ENCODE peak calls at places on chromosomes 12 and 14, in four cellular contexts. M, W, F and S are unnamed samples.

GRCh38 chr14:54901380-54902142 is 1.1 kb downstream of the GCH1 start:
- DNase-seq in M (no peak), W (no peak), F (no peak), S (no peak)

GRCh38 chr12:75863475-75863874 is 168.1 kb downstream of the PHLDA1 start:
- DNase-seq in M (no peak), W (peak; percentile 50), F (no peak), S (no peak)

GRCh38 chr12:51819851-51820720 is 28.4 kb downstream of the FIGNL2 start:
- DNase-seq in M (peak; percentile 36), W (no peak), F (peak; percentile 16), S (no peak)

GRCh38 chr14:25308244-25308643 is 258.3 kb upstream of the STXBP6 start:
- DNase-seq in M (no peak), W (peak; percentile 4), F (no peak), S (no peak)

GRCh38 chr12:4272014-4272975 is 1.3 kb upstream of the CCND2 start:
- DNase-seq in M (peak; percentile 83), W (peak; percentile 93), F (peak; percentile 77), S (peak; percentile 90)

GRCh38 chr14:55864890-55865655 is 253.1 kb upstream of the PELI2 start:
- DNase-seq in M (no peak), W (no peak), F (no peak), S (no peak)

GRCh38 chr14:106850913-106851825 is 1324.8 kb downstream of the TMEM121 start:
- DNase-seq in M (no peak), W (no peak), F (no peak), S (no peak)

GRCh38 chr12:95608252-95609033 is 57.2 kb upstream of the USP44 start:
- DNase-seq in M (peak; percentile 82), W (peak; percentile 34), F (peak; percentile 65), S (peak; percentile 74)

GRCh38 chr12:49565119-49565955 is 2.6 kb downstream of the MCRS1 start:
- DNase-seq in M (no peak), W (no peak), F (no peak), S (peak; percentile 35)

GRCh38 chr12:96487214-96487613 is 2.2 kb upstream of the CFAP54 start:
- DNase-seq in M (no peak), W (no peak), F (no peak), S (no peak)

GRCh38 chr14:92907316-92907911 is 15.5 kb upstream of the CHGA start:
- DNase-seq in M (no peak), W (no peak), F (no peak), S (no peak)
- H3K27me3 ChIP-seq in M (peaks cover 14% of the 10 kb centered on the region), W (no peaks in the 10 kb centered on the region), F (peaks cover 4% of the 10 kb centered on the region), S (peaks cover 22% of the 10 kb centered on the region)

DNA sequence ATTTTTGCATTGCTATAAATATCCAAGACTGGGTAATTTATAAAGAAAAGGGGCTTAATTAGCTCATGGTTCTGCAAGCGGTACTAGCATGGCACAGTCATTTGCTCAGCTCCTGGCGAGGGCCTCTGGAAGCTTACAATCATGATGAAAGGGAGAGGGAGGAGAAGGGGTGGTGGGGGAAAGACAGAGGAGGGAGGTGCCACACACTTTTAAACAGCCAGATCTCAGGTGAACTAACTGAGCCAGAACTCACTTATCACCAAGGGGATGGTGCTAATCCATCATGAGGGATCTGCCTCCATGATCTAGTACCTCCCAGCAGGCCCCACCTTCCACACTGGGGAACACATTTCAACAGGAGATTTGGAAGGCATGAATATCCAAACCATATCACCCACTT is 476.3 kb downstream of the PCNX1 start:
- DNase-seq in M (no peak), W (no peak), F (no peak), S (no peak)
- H3K27ac ChIP-seq in M (no peak overlapping the region), W (no peak overlapping the region), F (no peak overlapping the region), S (no peak overlapping the region)

GRCh38 chr12:8026282-8026637 is 6.3 kb upstream of the FOXJ2 start:
- DNase-seq in M (no peak), W (no peak), F (no peak), S (no peak)

GRCh38 chr12:8028267-8028666 is 4.2 kb upstream of the FOXJ2 start:
- DNase-seq in M (no peak), W (no peak), F (no peak), S (no peak)

GRCh38 chr12:8031872-8032241 is 659 bp upstream of the FOXJ2 start:
- DNase-seq in M (no peak), W (peak; percentile 13), F (no peak), S (no peak)

GRCh38 chr12:8030189-8030588 is 2.3 kb upstream of the FOXJ2 start:
- DNase-seq in M (no peak), W (no peak), F (no peak), S (no peak)

GRCh38 chr12:8027856-8028255 is 4.7 kb upstream of the FOXJ2 start:
- DNase-seq in M (no peak), W (no peak), F (no peak), S (no peak)
- H3K4me3 ChIP-seq in M (peak overlapping the region; percentile 74), W (no peak overlapping the region), F (peak overlapping the region; percentile 84), S (no peak overlapping the region)

DNA sequence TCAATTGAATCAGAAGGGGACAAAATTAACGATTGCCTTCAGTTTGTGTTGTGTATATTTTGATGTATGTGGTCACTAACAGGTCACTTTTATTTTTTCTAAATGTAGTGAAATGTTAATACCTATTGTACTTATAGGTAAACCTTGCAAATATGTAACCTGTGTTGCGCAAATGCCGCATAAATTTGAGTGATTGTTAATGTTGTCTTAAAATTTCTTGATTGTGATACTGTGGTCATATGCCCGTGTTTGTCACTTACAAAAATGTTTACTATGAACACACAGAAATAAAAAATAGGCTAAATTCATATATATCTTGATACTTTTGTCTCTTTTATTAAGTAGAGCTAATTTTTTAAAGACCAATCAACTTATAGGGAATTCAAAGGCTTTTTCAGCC is 2.8 kb downstream of the FOXG1 start:
- DNase-seq in M (no peak), W (no peak), F (no peak), S (no peak)
- H3K27me3 ChIP-seq in M (peaks cover 91% of the 10 kb centered on the region), W (peaks cover 5% of the 10 kb centered on the region), F (peaks cover 38% of the 10 kb centered on the region), S (peaks cover 99% of the 10 kb centered on the region)

GRCh38 chr14:101033006-101033405 is 129.5 kb upstream of the RTL1 start:
- DNase-seq in M (no peak), W (no peak), F (no peak), S (peak; percentile 12)
- H3K27ac ChIP-seq in M (no peak overlapping the region), W (no peak overlapping the region), F (no peak overlapping the region), S (no peak overlapping the region)

DNA sequence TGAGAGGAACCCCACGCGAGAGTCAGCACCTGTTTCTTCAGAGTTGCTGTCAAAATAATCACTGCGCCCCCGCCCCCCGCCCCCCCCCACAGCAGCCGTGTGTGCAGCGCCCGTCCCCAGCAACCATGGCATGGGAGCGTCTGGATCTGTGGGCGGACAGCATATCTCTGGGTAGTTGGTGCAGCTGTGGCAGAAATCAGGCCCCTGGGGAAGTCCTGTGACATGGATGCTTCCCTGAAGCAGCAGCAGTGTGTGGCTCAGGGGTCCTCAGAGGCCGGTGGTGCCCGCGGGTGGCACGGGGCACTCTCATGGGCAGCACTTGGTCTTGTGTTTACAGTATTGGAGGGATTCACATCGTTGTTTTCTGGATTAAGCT is 19.2 kb downstream of the XRCC3 start:
- DNase-seq in M (peak; percentile 26), W (no peak), F (no peak), S (no peak)
- H3K4me3 ChIP-seq in M (no peak overlapping the region), W (no peak overlapping the region), F (no peak overlapping the region), S (no peak overlapping the region)

GRCh38 chr14:35535794-35536112 is 1.8 kb downstream of the INSM2 start:
- DNase-seq in M (no peak), W (no peak), F (no peak), S (no peak)

GRCh38 chr14:35534884-35535793 is 1.2 kb downstream of the INSM2 start:
- DNase-seq in M (peak; percentile 68), W (peak; percentile 47), F (peak; percentile 76), S (peak; percentile 62)

GRCh38 chr14:35532783-35533356 is 1.1 kb upstream of the INSM2 start:
- DNase-seq in M (no peak), W (peak; percentile 3), F (no peak), S (no peak)

GRCh38 chr14:35533357-35534129 is 421 bp upstream of the INSM2 start:
- DNase-seq in M (peak; percentile 62), W (peak; percentile 55), F (peak; percentile 69), S (peak; percentile 89)

DNA sequence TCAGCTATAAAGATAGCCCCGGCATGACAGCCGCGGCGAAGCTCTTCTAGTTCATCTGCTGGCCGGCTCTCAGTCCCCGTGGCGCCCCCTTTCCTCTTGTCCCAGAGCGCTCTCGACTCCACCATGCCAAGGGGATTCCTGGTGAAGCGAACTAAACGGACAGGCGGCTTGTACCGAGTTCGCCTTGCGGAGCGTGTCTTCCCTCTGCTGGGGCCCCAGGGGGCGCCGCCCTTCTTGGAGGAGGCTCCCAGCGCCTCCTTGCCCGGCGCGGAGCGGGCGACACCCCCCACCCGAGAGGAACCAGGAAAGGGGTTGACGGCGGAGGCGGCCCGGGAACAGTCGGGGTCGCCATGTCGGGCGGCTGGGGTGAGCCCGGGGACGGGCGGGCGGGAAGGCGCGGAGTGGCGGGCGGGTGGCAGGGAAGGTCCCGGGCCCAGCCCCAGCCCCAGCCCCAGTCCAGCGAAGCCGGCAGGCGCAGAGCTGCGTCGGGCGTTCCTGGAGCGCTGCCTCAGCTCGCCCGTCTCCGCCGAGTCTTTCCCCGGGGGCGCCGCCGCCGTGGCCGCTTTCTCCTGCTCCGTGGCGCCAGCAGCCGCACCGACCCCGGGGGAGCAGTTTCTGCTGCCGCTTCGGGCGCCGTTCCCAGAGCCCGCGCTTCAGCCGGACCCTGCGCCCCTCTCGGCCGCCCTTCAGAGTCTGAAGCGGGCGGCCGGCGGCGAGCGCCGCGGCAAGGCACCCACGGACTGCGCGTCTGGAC is at the start of gene INSM2:
- DNase-seq in M (no peak), W (no peak), F (peak; percentile 36), S (peak; percentile 74)
- H3K27me3 ChIP-seq in M (peaks cover 65% of the 10 kb centered on the region), W (peaks cover 2% of the 10 kb centered on the region), F (peaks cover 21% of the 10 kb centered on the region), S (peaks cover 73% of the 10 kb centered on the region)

GRCh38 chr14:23195552-23196101 is 12.2 kb upstream of the SLC7A8 start:
- DNase-seq in M (no peak), W (no peak), F (no peak), S (no peak)
- H3K27ac ChIP-seq in M (no peak overlapping the region), W (no peak overlapping the region), F (no peak overlapping the region), S (no peak overlapping the region)

GRCh38 chr12:57898308-57898970 is 42.9 kb upstream of the ATP23 start:
- DNase-seq in M (no peak), W (no peak), F (no peak), S (no peak)
- H3K4me3 ChIP-seq in M (no peak overlapping the region), W (no peak overlapping the region), F (peak overlapping the region; percentile 23), S (no peak overlapping the region)

GRCh38 chr12:127780881-127781280 is 486.1 kb upstream of the TMEM132C start:
- DNase-seq in M (no peak), W (no peak), F (no peak), S (no peak)
- H3K27me3 ChIP-seq in M (peaks cover 3% of the 10 kb centered on the region), W (no peaks in the 10 kb centered on the region), F (peaks cover 2% of the 10 kb centered on the region), S (no peaks in the 10 kb centered on the region)